ENCODE peak calls at places on chromosomes 12 and 14, in five cellular contexts. R is astrocyte, W is left ventricle myocardium inferior, V is mucosa of descending colon, H is body of pancreas. O is an unnamed sample.

GRCh38 chr12:3315201-3315661 is 175.8 kb upstream of the PRMT8 start:
- DNase-seq in R (peak), W (peak), V (peak), H (peak), O (peak)

GRCh38 chr14:35814371-35815005 is 5.4 kb upstream of the RALGAPA1 start:
- DNase-seq in R (peak), W (no peak), V (peak), H (peak), O (peak)

GRCh38 chr14:103854822-103855733 is 7.7 kb upstream of the PPP1R13B start:
- DNase-seq in R (no peak), W (no peak), V (peak), H (peak), O (no peak)

GRCh38 chr12:60845696-60846095 is 1249.9 kb downstream of the SLC16A7 start:
- DNase-seq in R (no peak), W (no peak), V (no peak), H (no peak), O (no peak)

GRCh38 chr14:58865520-58866281 is 227.9 kb downstream of the DACT1 start:
- DNase-seq in R (peak), W (no peak), V (no peak), H (no peak), O (peak)

GRCh38 chr12:76183459-76184186 is 99.1 kb upstream of the NAP1L1 start:
- DNase-seq in R (peak), W (no peak), V (no peak), H (no peak), O (peak)

GRCh38 chr12:120121766-120122293 is 5.3 kb upstream of the RAB35 start:
- DNase-seq in R (no peak), W (no peak), V (no peak), H (no peak), O (no peak)

GRCh38 chr14:38224328-38224727 is 16.6 kb downstream of the SSTR1 start:
- DNase-seq in R (no peak), W (no peak), V (no peak), H (no peak), O (peak)

GRCh38 chr12:57552692-57553321 is 3.0 kb downstream of the KIF5A start:
- DNase-seq in R (peak), W (no peak), V (no peak), H (no peak), O (no peak)

GRCh38 chr12:61291647-61292046 is 968.6 kb upstream of the USP15 start:
- DNase-seq in R (no peak), W (no peak), V (no peak), H (no peak), O (no peak)

GRCh38 chr12:71551529-71551928 is 111.9 kb downstream of the LGR5 start:
- DNase-seq in R (peak), W (no peak), V (no peak), H (no peak), O (peak)
- TF ChIP-seq CTCF in R (peak), W (no peak), V (no peak), H (no peak), O (peak)

DNA sequence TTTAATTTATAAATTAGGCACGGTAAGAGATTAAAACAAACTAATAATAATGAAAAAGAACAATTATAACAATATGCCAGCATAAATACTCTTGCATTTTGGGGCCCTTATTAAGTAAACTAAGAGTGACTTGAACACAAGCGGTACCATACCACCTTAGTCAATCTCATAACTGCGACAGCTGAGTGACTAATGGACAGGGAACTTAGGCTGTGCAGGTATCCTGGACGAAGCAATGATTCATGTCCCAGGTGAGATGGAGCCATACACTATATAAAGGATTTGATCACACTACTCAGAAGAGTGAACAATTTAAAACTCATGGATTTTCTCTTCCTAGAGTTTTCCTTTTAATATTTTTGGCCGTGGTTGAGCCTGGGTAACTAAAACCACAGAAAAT is 4.3 kb downstream of the KLRC4 start:
- DNase-seq in R (no peak), W (no peak), V (no peak), H (no peak), O (no peak)
- H3K4me3 ChIP-seq in R (no peak), W (no peak), V (no peak), H (no peak), O (no peak)

DNA sequence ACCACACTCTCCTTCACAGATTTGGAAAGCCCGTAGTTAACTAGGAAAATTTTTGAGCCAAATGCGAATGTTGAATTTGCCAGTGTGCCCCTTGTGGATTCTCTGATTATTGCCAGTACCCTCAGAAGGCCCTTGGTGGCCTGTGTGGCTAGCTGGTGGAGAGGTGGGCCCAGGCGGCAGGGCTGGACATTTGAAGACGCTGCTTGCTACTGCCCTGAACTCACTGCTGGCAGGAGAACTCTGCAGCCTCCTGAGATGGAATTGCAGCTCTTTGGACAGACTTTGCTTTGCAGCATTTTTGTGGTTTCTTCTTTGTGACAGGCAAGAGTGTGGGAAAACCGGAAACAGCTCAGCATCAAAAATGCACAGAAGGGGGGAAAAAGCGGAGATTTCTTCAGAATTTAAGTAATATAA is 97.6 kb downstream of the TGFB3 start:
- DNase-seq in R (peak), W (no peak), V (no peak), H (no peak), O (peak)
- TF ChIP-seq CTCF in R (peak), W (peak), V (no peak), H (no peak), O (peak)

GRCh38 chr14:55713496-55713895 is 133.5 kb downstream of the KTN1 start:
- DNase-seq in R (no peak), W (no peak), V (no peak), H (no peak), O (peak)

GRCh38 chr14:55717621-55718020 is 137.6 kb downstream of the KTN1 start:
- DNase-seq in R (no peak), W (no peak), V (no peak), H (no peak), O (no peak)

GRCh38 chr14:55718551-55718950 is 138.5 kb downstream of the KTN1 start:
- DNase-seq in R (no peak), W (no peak), V (no peak), H (no peak), O (no peak)

GRCh38 chr14:55712505-55712904 is 132.5 kb downstream of the KTN1 start:
- DNase-seq in R (no peak), W (peak), V (no peak), H (no peak), O (no peak)

DNA sequence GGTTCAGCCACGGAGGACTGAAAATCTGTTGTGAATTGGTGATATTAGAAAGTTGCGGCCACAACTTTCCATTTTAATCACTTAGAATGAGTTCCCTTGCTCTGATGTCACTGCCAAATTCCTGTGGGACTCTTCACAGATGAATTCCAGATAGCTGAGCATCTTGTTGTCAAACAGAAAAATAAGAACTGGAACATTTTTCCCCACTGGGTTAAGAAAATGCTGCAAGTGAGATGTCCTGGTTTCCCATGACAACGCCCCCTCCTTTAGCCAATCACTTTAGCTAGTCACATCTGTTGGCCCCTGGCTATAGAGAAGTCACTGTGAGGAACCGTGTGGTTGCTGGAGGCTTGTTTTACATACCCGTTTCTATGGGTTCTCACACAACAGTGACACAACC is 135.9 kb downstream of the KTN1 start:
- DNase-seq in R (peak), W (no peak), V (no peak), H (no peak), O (peak)
- H3K4me3 ChIP-seq in R (no peak), W (no peak), V (no peak), H (no peak), O (no peak)

GRCh38 chr12:12627308-12627827 is 15.7 kb downstream of the CREBL2 start:
- DNase-seq in R (no peak), W (no peak), V (no peak), H (no peak), O (no peak)

GRCh38 chr12:12624479-12625120 is 12.9 kb downstream of the CREBL2 start:
- DNase-seq in R (no peak), W (no peak), V (no peak), H (no peak), O (no peak)

GRCh38 chr12:12620730-12621315 is 9.1 kb downstream of the CREBL2 start:
- DNase-seq in R (no peak), W (no peak), V (no peak), H (no peak), O (no peak)

GRCh38 chr12:12626471-12626870 is 14.8 kb downstream of the CREBL2 start:
- DNase-seq in R (no peak), W (no peak), V (no peak), H (no peak), O (no peak)

GRCh38 chr12:12622418-12622817 is 10.7 kb downstream of the CREBL2 start:
- DNase-seq in R (no peak), W (no peak), V (no peak), H (no peak), O (no peak)
- TF ChIP-seq CTCF in R (no peak), W (no peak), V (no peak), H (no peak), O (no peak)

DNA sequence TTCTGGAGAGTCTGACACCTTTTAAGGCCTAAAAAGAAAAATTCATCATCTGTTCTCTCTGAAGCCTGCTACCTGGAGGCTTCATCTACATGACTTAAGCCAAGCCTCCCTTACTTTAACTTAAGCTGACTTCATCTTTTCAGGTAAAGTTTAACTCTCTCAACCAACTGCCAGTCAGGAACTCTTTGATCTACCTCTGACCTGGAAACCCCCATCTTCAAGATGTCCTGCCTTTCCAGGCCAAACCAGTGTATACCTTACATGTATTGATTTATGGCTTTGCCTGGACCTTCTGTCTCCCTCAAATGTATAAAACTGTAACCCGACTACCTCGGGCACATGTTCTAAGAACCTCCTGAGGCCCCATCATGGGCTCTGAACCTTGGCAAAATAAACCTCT is 17.5 kb downstream of the GSTZ1 start:
- DNase-seq in R (no peak), W (no peak), V (no peak), H (no peak), O (no peak)
- H3K4me3 ChIP-seq in R (no peak), W (no peak), V (no peak), H (no peak), O (no peak)

GRCh38 chr12:77439749-77440148 is 374.4 kb upstream of the E2F7 start:
- DNase-seq in R (no peak), W (no peak), V (no peak), H (no peak), O (no peak)
- TF ChIP-seq CTCF in R (no peak), W (no peak), V (no peak), H (no peak), O (no peak)

GRCh38 chr12:108046633-108047032 is 82.5 kb upstream of the WSCD2 start:
- DNase-seq in R (no peak), W (no peak), V (no peak), H (no peak), O (no peak)
- H3K4me3 ChIP-seq in R (no peak), W (peak), V (no peak), H (no peak), O (no peak)